ENCODE peak calls at places on chromosomes 6 and 20, in ten cellular contexts. B is T follicular helper cell, Q is AG08396, M is NCI-H510A treated with DMSO at 0.1 percent for 48 hours, C is GM04503, D is T-helper 2 cell, I is psoas muscle, O is AG20443, J is dorsolateral prefrontal cortex, L is NCI-H146. G is an unnamed sample.

GRCh38 chr6:41967312-41968287 is 26.0 kb upstream of the CCND3 start:
- DNase-seq in B (no peak), Q (no peak), M (no peak), C (no peak), D (no peak), I (no peak), O (peak; percentile 32), J (no peak), L (no peak), G (no peak)

GRCh38 chr6:16832027-16832688 is 70.9 kb upstream of the ATXN1 start:
- DNase-seq in B (no peak), Q (no peak), M (no peak), C (no peak), D (no peak), I (no peak), O (no peak), J (no peak), L (no peak), G (no peak)

GRCh38 chr6:92979281-92979680 is 440.1 kb downstream of the EPHA7 start:
- DNase-seq in B (no peak), Q (no peak), M (no peak), C (no peak), D (no peak), I (no peak), O (no peak), J (no peak), L (no peak), G (no peak)

GRCh38 chr20:24503352-24503931 is 34.0 kb downstream of the SYNDIG1 start:
- DNase-seq in B (no peak), Q (peak; percentile 21), M (no peak), C (no peak), D (no peak), I (no peak), O (peak; percentile 64), J (peak; percentile 82), L (no peak), G (no peak)

GRCh38 chr20:48236485-48237055 is 451.3 kb upstream of the SULF2 start:
- DNase-seq in B (no peak), Q (no peak), M (no peak), C (no peak), D (no peak), I (no peak), O (no peak), J (no peak), L (no peak), G (no peak)

GRCh38 chr6:143015300-143015706 is 45.4 kb upstream of the AIG1 start:
- DNase-seq in B (no peak), Q (no peak), M (no peak), C (no peak), D (no peak), I (no peak), O (no peak), J (no peak), L (no peak), G (no peak)

GRCh38 chr6:9161731-9162130 is 726.4 kb upstream of the SLC35B3 start:
- DNase-seq in B (no peak), Q (no peak), M (no peak), C (no peak), D (no peak), I (no peak), O (no peak), J (no peak), L (no peak), G (no peak)

GRCh38 chr6:11607381-11607780 is 69.8 kb downstream of the TMEM170B start:
- DNase-seq in B (no peak), Q (no peak), M (no peak), C (peak; percentile 36), D (no peak), I (no peak), O (peak; percentile 40), J (no peak), L (no peak), G (peak; percentile 10)

GRCh38 chr20:2001119-2001518 is 7.3 kb upstream of the PDYN start:
- DNase-seq in B (no peak), Q (no peak), M (no peak), C (no peak), D (no peak), I (no peak), O (no peak), J (no peak), L (no peak), G (no peak)

G was measured in pancreas.